ENCODE peak calls at places on chromosomes 6 and 20, in five cellular contexts. A is uterus, M is keratinocyte, X is brain microvascular endothelial cell, W is left lung. D is an unnamed sample.

GRCh38 chr20:33866398-33867079 is 55.4 kb downstream of the CHMP4B start:
- DNase-seq in A (no peak), M (no peak), X (peak; percentile 5), W (no peak), D (no peak)

GRCh38 chr6:26299286-26300042 is 65.5 kb upstream of the BTN3A2 start:
- DNase-seq in A (no peak), M (no peak), X (peak; percentile 45), W (no peak), D (no peak)

GRCh38 chr6:80151641-80152040 is 45.2 kb downstream of the BCKDHB start:
- DNase-seq in A (no peak), M (no peak), X (no peak), W (no peak), D (no peak)

GRCh38 chr6:109445382-109445781 is 4.9 kb downstream of the SMPD2 start:
- DNase-seq in A (no peak), M (no peak), X (no peak), W (no peak), D (no peak)

GRCh38 chr6:140174509-140174908 is 800.1 kb upstream of the CITED2 start:
- DNase-seq in A (no peak), M (peak; percentile 89), X (peak; percentile 83), W (no peak), D (peak; percentile 98)

GRCh38 chr20:6999381-6999780 is 231.9 kb downstream of the BMP2 start:
- DNase-seq in A (no peak), M (no peak), X (no peak), W (no peak), D (no peak)

GRCh38 chr20:59783020-59784010 is 150.1 kb downstream of the SYCP2 start:
- DNase-seq in A (peak; percentile 30), M (peak; percentile 17), X (peak; percentile 42), W (no peak), D (peak; percentile 24)

GRCh38 chr6:167350322-167350721 is 25.4 kb downstream of the TTLL2 start:
- DNase-seq in A (no peak), M (no peak), X (no peak), W (no peak), D (no peak)

GRCh38 chr6:118387921-118388701 is 160.0 kb upstream of the PLN start:
- DNase-seq in A (no peak), M (no peak), X (peak; percentile 95), W (no peak), D (peak; percentile 92)
- H3K27ac ChIP-seq in A (no peak overlapping the region), M (no peak overlapping the region), X (peak overlapping the region; percentile 26), W (no peak overlapping the region), D (peak overlapping the region; percentile 58)

GRCh38 chr6:15506066-15506465 is 156.8 kb downstream of the DTNBP1 start:
- DNase-seq in A (no peak), M (no peak), X (no peak), W (no peak), D (no peak)
- H3K36me3 ChIP-seq in A (no peaks in the 10 kb centered on the region), M (peaks cover 45% of the 10 kb centered on the region), X (peaks cover 6% of the 10 kb centered on the region), W (no peaks in the 10 kb centered on the region), D (peaks cover 13% of the 10 kb centered on the region)

GRCh38 chr20:666877-667276 is 8.7 kb downstream of the SCRT2 start:
- DNase-seq in A (no peak), M (no peak), X (no peak), W (no peak), D (no peak)

GRCh38 chr20:664151-664550 is 11.2 kb upstream of the SRXN1 start:
- DNase-seq in A (no peak), M (no peak), X (no peak), W (no peak), D (no peak)

GRCh38 chr20:664576-664975 is 11.0 kb downstream of the SCRT2 start:
- DNase-seq in A (no peak), M (no peak), X (no peak), W (no peak), D (no peak)

GRCh38 chr20:663315-664090 is 10.5 kb upstream of the SRXN1 start:
- DNase-seq in A (no peak), M (no peak), X (no peak), W (no peak), D (peak; percentile 47)

GRCh38 chr20:665276-665675 is 10.3 kb downstream of the SCRT2 start:
- DNase-seq in A (no peak), M (no peak), X (no peak), W (no peak), D (no peak)
- H3K27ac ChIP-seq in A (no peak overlapping the region), M (no peak overlapping the region), X (no peak overlapping the region), W (no peak overlapping the region), D (no peak overlapping the region)

GRCh38 chr20:41174373-41174772 is 37.0 kb downstream of the PLCG1 start:
- DNase-seq in A (peak; percentile 11), M (no peak), X (no peak), W (no peak), D (no peak)

GRCh38 chr20:41173161-41173721 is 35.9 kb downstream of the PLCG1 start:
- DNase-seq in A (peak; percentile 92), M (no peak), X (peak; percentile 51), W (peak; percentile 92), D (peak; percentile 51)

GRCh38 chr20:41172296-41173140 is 35.2 kb downstream of the PLCG1 start:
- DNase-seq in A (peak; percentile 31), M (no peak), X (no peak), W (no peak), D (no peak)

GRCh38 chr20:41174782-41175181 is 37.4 kb downstream of the PLCG1 start:
- DNase-seq in A (peak; percentile 10), M (no peak), X (no peak), W (no peak), D (no peak)

GRCh38 chr20:41173791-41174341 is 36.5 kb downstream of the PLCG1 start:
- DNase-seq in A (peak; percentile 17), M (no peak), X (no peak), W (no peak), D (no peak)
- H3K36me3 ChIP-seq in A (no peaks in the 10 kb centered on the region), M (peaks cover 46% of the 10 kb centered on the region), X (peaks cover 55% of the 10 kb centered on the region), W (peaks cover 6% of the 10 kb centered on the region), D (peaks cover 15% of the 10 kb centered on the region)

DNA sequence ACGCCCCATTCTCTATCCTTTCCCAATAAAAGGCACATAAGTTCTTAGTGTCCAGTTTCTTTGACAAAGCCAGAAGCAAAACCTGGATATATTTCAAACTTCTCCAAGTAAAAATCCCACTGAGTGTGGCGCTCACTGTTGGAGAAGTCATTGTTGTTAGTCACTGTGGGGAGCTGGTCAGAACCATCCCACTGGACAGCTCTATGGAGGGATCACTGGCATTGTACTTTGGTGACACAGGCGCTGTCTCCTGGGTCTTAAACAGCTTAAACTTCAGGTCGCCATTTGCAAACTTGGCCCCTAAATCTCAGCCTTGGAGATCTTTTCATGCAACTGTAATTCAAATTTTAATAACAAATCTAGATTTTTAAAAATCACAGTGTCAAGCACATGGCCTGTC is 111.5 kb upstream of the SLC24A3 start:
- DNase-seq in A (no peak), M (no peak), X (no peak), W (no peak), D (no peak)
- H3K27ac ChIP-seq in A (no peak overlapping the region), M (no peak overlapping the region), X (no peak overlapping the region), W (no peak overlapping the region), D (no peak overlapping the region)

GRCh38 chr6:33070909-33071308 is 2.5 kb downstream of the HLA-DPA1 start:
- DNase-seq in A (no peak), M (no peak), X (no peak), W (no peak), D (no peak)

GRCh38 chr6:33065312-33065711 is 8.1 kb downstream of the HLA-DPA1 start:
- DNase-seq in A (no peak), M (no peak), X (no peak), W (no peak), D (no peak)

GRCh38 chr6:33064723-33065122 is 8.7 kb downstream of the HLA-DPA1 start:
- DNase-seq in A (no peak), M (no peak), X (no peak), W (no peak), D (no peak)

GRCh38 chr6:33069021-33069738 is 4.3 kb downstream of the HLA-DPA1 start:
- DNase-seq in A (no peak), M (no peak), X (no peak), W (no peak), D (no peak)

DNA sequence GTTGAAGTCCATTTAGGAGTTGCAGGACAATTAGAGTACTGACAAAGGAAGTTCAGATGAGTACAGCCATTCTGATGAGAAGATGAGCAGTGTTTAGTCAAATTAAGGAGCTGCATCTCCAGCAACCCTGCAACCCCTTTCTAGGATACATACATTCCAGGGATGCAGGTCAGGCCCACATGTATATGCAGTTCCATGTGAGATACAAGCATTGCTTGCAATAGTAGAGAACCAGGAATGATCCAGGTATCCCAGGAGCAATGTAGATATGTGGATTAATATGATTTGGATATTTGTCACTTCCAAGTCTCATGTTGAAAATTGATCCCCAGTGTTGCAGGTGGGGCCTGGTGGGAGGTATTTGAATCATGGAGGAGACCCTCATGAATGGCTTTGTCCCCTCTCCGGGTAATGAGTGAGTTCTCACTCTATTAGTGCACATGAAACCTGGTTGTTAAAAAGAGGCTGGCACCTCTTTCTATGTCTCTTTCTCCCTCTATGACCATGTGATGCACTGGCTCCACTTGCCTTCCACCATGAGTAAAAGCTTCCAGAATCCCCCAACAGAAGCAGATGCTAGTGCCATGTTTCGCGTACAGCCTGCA is 6.4 kb downstream of the HLA-DPA1 start:
- DNase-seq in A (no peak), M (no peak), X (no peak), W (no peak), D (no peak)
- H3K36me3 ChIP-seq in A (no peaks in the 10 kb centered on the region), M (no peaks in the 10 kb centered on the region), X (no peaks in the 10 kb centered on the region), W (no peaks in the 10 kb centered on the region), D (no peaks in the 10 kb centered on the region)

DNA sequence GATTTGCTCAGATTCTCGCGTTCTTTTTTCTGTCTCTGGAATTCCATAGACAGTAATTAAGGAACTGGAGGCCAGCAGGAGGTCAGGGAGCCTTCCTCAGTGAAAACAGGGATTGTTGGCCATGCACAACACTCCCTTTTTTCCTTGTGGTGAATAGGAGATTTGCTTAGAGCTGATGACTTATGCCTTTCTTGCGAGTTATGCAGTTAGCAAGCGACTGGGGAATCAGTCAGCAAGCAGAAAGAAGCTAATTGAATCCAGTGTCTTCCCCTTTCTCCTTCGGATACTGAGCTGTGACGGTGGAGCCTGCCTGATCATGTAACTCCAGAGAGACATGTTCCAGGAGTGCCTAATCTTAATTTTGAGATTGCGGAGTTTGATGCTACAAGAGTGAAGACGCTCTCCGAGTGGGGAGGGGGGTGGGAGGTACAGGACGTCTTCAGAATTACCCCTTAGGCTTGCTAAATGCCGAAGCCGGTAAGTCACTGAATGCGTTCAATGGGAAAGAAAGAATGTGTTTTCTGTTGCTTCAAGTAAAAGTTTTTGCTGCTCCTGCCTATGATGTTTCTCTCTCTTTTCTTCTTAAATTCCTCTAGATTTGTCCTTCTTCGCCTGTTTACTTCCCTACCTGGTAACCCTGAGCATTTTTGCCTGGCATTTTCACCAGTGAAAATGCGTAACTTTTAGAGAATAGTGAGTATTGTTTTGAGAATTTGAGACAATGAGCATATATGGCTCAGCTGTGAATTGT is 165.9 kb downstream of the SASH1 start:
- DNase-seq in A (no peak), M (no peak), X (no peak), W (no peak), D (peak; percentile 58)
- H3K27ac ChIP-seq in A (peak overlapping the region; percentile 82), M (peak overlapping the region; percentile 4), X (peak overlapping the region; percentile 84), W (peak overlapping the region; percentile 66), D (peak overlapping the region; percentile 60)

D was measured in mammary epithelial cell.